ENCODE peak calls at places on chromosomes 2 and 18, in five cellular contexts. O, L, N, A and U are unnamed samples.
A peak's percentile ranks its signal among the peaks of the same experiment; 100 is the strongest.

GRCh38 chr2:75489682-75490180 is 71.0 kb downstream of the EVA1A start:
- DNase-seq in O (no peak), L (no peak), N (no peak), A (no peak), U (no peak)

GRCh38 chr18:7684966-7685365 is 117.8 kb downstream of the PTPRM start:
- DNase-seq in O (no peak), L (no peak), N (no peak), A (no peak), U (no peak)

GRCh38 chr18:11004951-11005350 is 144.4 kb downstream of the PIEZO2 start:
- DNase-seq in O (no peak), L (no peak), N (no peak), A (no peak), U (no peak)

GRCh38 chr18:10441472-10441871 is 13.0 kb upstream of the APCDD1 start:
- DNase-seq in O (no peak), L (no peak), N (no peak), A (no peak), U (no peak)

GRCh38 chr18:48663931-48664847 is 125.4 kb downstream of the CTIF start:
- DNase-seq in O (peak; percentile 85), L (peak; percentile 76), N (peak; percentile 80), A (peak; percentile 11), U (peak; percentile 81)

GRCh38 chr2:238928520-238929241 is 80.8 kb downstream of the TWIST2 start:
- DNase-seq in O (no peak), L (no peak), N (no peak), A (no peak), U (no peak)

GRCh38 chr2:172038604-172039003 is 38.9 kb downstream of the METAP1D start:
- DNase-seq in O (no peak), L (no peak), N (no peak), A (no peak), U (no peak)

GRCh38 chr2:120508581-120509041 is 162.7 kb downstream of the INHBB start:
- DNase-seq in O (no peak), L (no peak), N (no peak), A (no peak), U (peak; percentile 43)

GRCh38 chr2:67234443-67234842 is 162.7 kb upstream of the ETAA1 start:
- DNase-seq in O (no peak), L (peak; percentile 60), N (no peak), A (no peak), U (no peak)

GRCh38 chr18:10950080-10950875 is 199.1 kb downstream of the PIEZO2 start:
- DNase-seq in O (no peak), L (no peak), N (no peak), A (no peak), U (no peak)

GRCh38 chr2:127701651-127702394 is 526 bp downstream of the SFT2D3 start:
- DNase-seq in O (peak; percentile 93), L (peak; percentile 80), N (peak; percentile 88), A (peak; percentile 69), U (peak; percentile 81)

GRCh38 chr2:110948027-110948687 is 172.6 kb upstream of the BCL2L11 start:
- DNase-seq in O (no peak), L (peak; percentile 11), N (no peak), A (no peak), U (no peak)

GRCh38 chr18:45760443-45761036 is 36.6 kb downstream of the SLC14A1 start:
- DNase-seq in O (no peak), L (no peak), N (no peak), A (no peak), U (no peak)

GRCh38 chr2:121255363-121255762 is 29.6 kb downstream of the TFCP2L1 start:
- DNase-seq in O (no peak), L (peak; percentile 48), N (no peak), A (no peak), U (no peak)

GRCh38 chr2:16203069-16203468 is 262.7 kb downstream of the MYCN start:
- DNase-seq in O (no peak), L (no peak), N (no peak), A (no peak), U (no peak)

GRCh38 chr2:202705446-202706020 is 70.8 kb downstream of the FAM117B start:
- DNase-seq in O (no peak), L (no peak), N (no peak), A (no peak), U (no peak)

GRCh38 chr2:9029721-9030120 is 26.2 kb upstream of the MBOAT2 start:
- DNase-seq in O (no peak), L (no peak), N (no peak), A (no peak), U (no peak)

GRCh38 chr2:88614497-88615157 is 12.6 kb downstream of the EIF2AK3 start:
- DNase-seq in O (no peak), L (no peak), N (no peak), A (no peak), U (no peak)

GRCh38 chr2:120740765-120741513 is 5.3 kb downstream of the GLI2 start:
- DNase-seq in O (no peak), L (no peak), N (no peak), A (no peak), U (no peak)

GRCh38 chr2:174778479-174778962 is 14.2 kb upstream of the CHRNA1 start:
- DNase-seq in O (no peak), L (peak; percentile 18), N (peak; percentile 76), A (peak; percentile 76), U (peak; percentile 42)

GRCh38 chr2:237134321-237134720 is 48.6 kb downstream of the COPS8 start:
- DNase-seq in O (no peak), L (no peak), N (no peak), A (no peak), U (no peak)

GRCh38 chr2:3001595-3002184 is 375.9 kb downstream of the EIPR1 start:
- DNase-seq in O (no peak), L (peak; percentile 31), N (no peak), A (no peak), U (no peak)

DNA sequence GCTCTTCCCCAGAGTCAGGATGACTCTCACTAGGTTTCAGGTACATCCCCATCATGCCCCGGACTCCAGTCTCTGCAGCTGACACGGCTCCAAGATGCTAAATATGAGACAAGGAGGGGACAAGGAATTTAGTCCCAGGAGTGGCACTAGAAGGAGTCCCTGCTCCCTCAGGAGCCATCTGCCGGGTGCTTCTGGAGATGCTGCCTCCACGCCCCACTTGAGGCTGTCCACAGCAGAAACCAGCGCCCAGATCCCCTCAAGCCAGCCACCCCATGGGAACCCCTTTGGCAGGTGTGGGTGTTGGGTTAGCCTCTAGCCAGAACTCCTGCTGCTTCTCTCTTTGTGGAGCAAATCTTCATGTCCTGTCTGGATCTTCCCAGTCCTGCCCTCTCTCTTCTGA is 40.3 kb downstream of the BCL11A start:
- DNase-seq in O (no peak), L (no peak), N (no peak), A (no peak), U (no peak)
- H3K4me1 ChIP-seq in O (no peaks in the 10 kb centered on the region), L (peaks cover 23% of the 10 kb centered on the region), N (no peaks in the 10 kb centered on the region), A (no peaks in the 10 kb centered on the region), U (no peaks in the 10 kb centered on the region)

GRCh38 chr2:20668470-20668869 is 1.5 kb downstream of the GDF7 start:
- DNase-seq in O (no peak), L (no peak), N (peak; percentile 43), A (no peak), U (peak; percentile 41)

GRCh38 chr2:20666114-20666363 is 905 bp upstream of the GDF7 start:
- DNase-seq in O (no peak), L (no peak), N (no peak), A (no peak), U (no peak)

GRCh38 chr2:20667531-20668401 is 822 bp downstream of the GDF7 start:
- DNase-seq in O (no peak), L (no peak), N (peak; percentile 48), A (no peak), U (no peak)

GRCh38 chr2:20666364-20667150 is at the start of gene GDF7:
- DNase-seq in O (no peak), L (peak; percentile 55), N (peak; percentile 93), A (no peak), U (peak; percentile 82)

GRCh38 chr2:20667151-20667530 is 197 bp downstream of the GDF7 start:
- DNase-seq in O (no peak), L (no peak), N (no peak), A (no peak), U (no peak)
- H3K4me3 ChIP-seq in O (peak overlapping the region; percentile 59), L (no peak overlapping the region), N (peak overlapping the region; percentile 33), A (peak overlapping the region; percentile 48), U (peak overlapping the region; percentile 61)

DNA sequence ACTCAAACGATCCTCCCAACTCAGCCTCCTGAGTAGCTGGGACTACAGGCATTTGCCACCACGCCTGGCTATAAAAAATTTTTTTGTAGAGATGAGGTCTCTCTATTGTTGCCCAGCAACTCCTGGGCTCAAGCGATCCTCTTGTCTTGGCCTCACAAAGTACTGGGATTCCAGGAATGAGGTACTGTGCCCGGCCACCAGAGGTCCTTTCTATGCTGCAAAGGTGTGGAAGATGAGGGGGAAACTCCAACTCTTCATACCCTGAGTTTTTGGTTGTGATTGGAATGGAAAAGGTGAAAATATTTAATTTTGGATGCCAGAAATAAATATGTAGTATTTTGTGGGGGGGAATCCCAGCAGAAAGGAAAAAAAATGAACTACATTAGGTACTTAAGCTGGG is 36.0 kb downstream of the MRPL33 start:
- DNase-seq in O (no peak), L (peak; percentile 58), N (no peak), A (no peak), U (no peak)
- H3K4me1 ChIP-seq in O (peaks cover 11% of the 10 kb centered on the region), L (no peaks in the 10 kb centered on the region), N (peaks cover 1% of the 10 kb centered on the region), A (no peaks in the 10 kb centered on the region), U (no peaks in the 10 kb centered on the region)

GRCh38 chr2:158893057-158893456 is 75.4 kb upstream of the TANC1 start:
- DNase-seq in O (no peak), L (no peak), N (no peak), A (no peak), U (no peak)
- H3K4me3 ChIP-seq in O (no peak overlapping the region), L (no peak overlapping the region), N (no peak overlapping the region), A (no peak overlapping the region), U (no peak overlapping the region)

GRCh38 chr2:216702756-216703155 is 7.4 kb upstream of the IGFBP5 start:
- DNase-seq in O (no peak), L (no peak), N (no peak), A (no peak), U (no peak)

GRCh38 chr2:216700088-216700567 is 4.8 kb upstream of the IGFBP5 start:
- DNase-seq in O (no peak), L (no peak), N (no peak), A (no peak), U (no peak)

GRCh38 chr2:216698895-216699294 is 3.5 kb upstream of the IGFBP5 start:
- DNase-seq in O (no peak), L (no peak), N (no peak), A (no peak), U (no peak)

GRCh38 chr2:216701544-216701943 is 6.2 kb upstream of the IGFBP5 start:
- DNase-seq in O (no peak), L (no peak), N (no peak), A (no peak), U (no peak)

GRCh38 chr2:216700778-216701177 is 5.4 kb upstream of the IGFBP5 start:
- DNase-seq in O (no peak), L (no peak), N (no peak), A (no peak), U (no peak)
- H3K4me1 ChIP-seq in O (peaks cover 59% of the 10 kb centered on the region), L (no peaks in the 10 kb centered on the region), N (peaks cover 7% of the 10 kb centered on the region), A (no peaks in the 10 kb centered on the region), U (no peaks in the 10 kb centered on the region)

GRCh38 chr2:105800036-105800755 is 55.5 kb downstream of the NCK2 start:
- DNase-seq in O (no peak), L (no peak), N (no peak), A (no peak), U (no peak)
- H3K4me3 ChIP-seq in O (no peak overlapping the region), L (no peak overlapping the region), N (no peak overlapping the region), A (no peak overlapping the region), U (no peak overlapping the region)